ENCODE peak calls at places on chromosomes 3 and 15, in nine cellular contexts. P is HFF-Myc, W is transverse colon, I is fibroblast of mammary gland, V is kidney, A is HCT116, N is OCI-LY7, C is upper lobe of left lung, R is left ventricle myocardium inferior. F is an unnamed sample.

GRCh38 chr3:31724144-31724543 is 191.4 kb downstream of the STT3B start:
- DNase-seq in P (no peak), W (no peak), I (no peak), V (no peak), A (no peak), N (no peak), C (no peak), R (no peak), F (no peak)

GRCh38 chr3:10503217-10503796 is 2.1 kb downstream of the ATP2B2 start:
- DNase-seq in P (no peak), W (no peak), I (no peak), V (no peak), A (no peak), N (no peak), C (no peak), R (no peak), F (no peak)

GRCh38 chr3:148081926-148082325 is 615.8 kb upstream of the AGTR1 start:
- DNase-seq in P (no peak), W (no peak), I (no peak), V (no peak), A (no peak), N (no peak), C (no peak), R (no peak), F (no peak)

GRCh38 chr15:40550381-40551037 is 14.3 kb downstream of the CCDC32 start:
- DNase-seq in P (no peak), W (no peak), I (no peak), V (no peak), A (no peak), N (peak; percentile 64), C (no peak), R (no peak), F (no peak)

GRCh38 chr3:13177641-13178040 is 104.4 kb upstream of the IQSEC1 start:
- DNase-seq in P (no peak), W (no peak), I (no peak), V (no peak), A (no peak), N (no peak), C (no peak), R (no peak), F (no peak)

GRCh38 chr15:70356062-70356860 is 258.5 kb upstream of the TLE3 start:
- DNase-seq in P (no peak), W (no peak), I (no peak), V (no peak), A (no peak), N (no peak), C (no peak), R (no peak), F (no peak)

GRCh38 chr15:48307586-48307985 is 23.6 kb upstream of the DUT start:
- DNase-seq in P (no peak), W (no peak), I (peak; percentile 3), V (no peak), A (no peak), N (no peak), C (no peak), R (no peak), F (no peak)

GRCh38 chr3:54966979-54967378 is 39.1 kb upstream of the LRTM1 start:
- DNase-seq in P (no peak), W (no peak), I (no peak), V (no peak), A (no peak), N (no peak), C (no peak), R (no peak), F (no peak)

GRCh38 chr3:43191116-43191515 is 85.2 kb upstream of the POMGNT2 start:
- DNase-seq in P (no peak), W (no peak), I (no peak), V (no peak), A (no peak), N (no peak), C (no peak), R (no peak), F (no peak)

GRCh38 chr15:38438031-38438986 is 15.6 kb upstream of the FAM98B start:
- DNase-seq in P (no peak), W (no peak), I (no peak), V (no peak), A (no peak), N (no peak), C (no peak), R (no peak), F (no peak)

GRCh38 chr3:104458657-104459056 is 908.1 kb upstream of the ALCAM start:
- DNase-seq in P (no peak), W (no peak), I (no peak), V (no peak), A (no peak), N (no peak), C (no peak), R (no peak), F (no peak)

GRCh38 chr3:122074621-122075265 is 19.6 kb downstream of the CD86 start:
- DNase-seq in P (no peak), W (peak; percentile 34), I (peak; percentile 85), V (peak; percentile 74), A (no peak), N (peak; percentile 64), C (no peak), R (peak; percentile 50), F (no peak)

DNA sequence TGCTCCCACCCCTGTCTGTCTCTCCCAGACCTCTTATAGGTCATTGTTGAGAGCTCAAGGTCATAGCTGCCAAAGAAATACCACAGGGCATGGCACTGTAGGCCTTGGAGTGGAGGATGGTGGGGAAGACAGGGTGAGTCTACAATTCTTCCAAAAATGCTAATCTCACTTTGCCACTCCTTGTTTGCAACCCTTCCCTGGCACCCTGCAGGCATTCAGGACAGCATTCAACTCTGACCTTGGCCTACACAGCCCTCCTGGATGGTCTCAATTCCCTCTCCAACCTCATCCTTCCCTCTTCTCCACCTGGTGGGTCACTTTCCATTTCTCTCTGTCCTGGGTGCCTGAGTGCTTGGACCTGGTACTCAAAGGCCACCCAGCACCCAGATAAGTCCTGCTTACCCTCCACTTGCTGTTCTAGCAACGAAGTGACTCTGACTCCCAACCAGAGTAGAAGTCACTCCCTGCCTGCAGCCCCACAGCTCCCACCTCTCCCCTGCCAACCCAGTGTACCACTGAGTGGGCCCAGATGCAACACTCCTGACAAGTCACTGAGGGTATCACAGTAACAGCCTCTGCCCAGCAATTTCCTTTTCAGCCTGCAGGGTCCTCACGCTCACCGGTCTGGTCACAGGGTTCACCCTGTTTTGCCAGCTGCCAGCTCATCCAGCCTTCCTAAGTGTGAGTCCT is 36.6 kb downstream of the AMOTL2 start:
- DNase-seq in P (no peak), W (no peak), I (no peak), V (no peak), A (no peak), N (no peak), C (no peak), R (no peak), F (no peak)
- TF ChIP-seq CTCF in P (no peak), W (no peak), I (no peak), V (no peak), A (no peak), N (no peak), C (no peak), R (no peak), F (no peak)

GRCh38 chr3:169562988-169563774 is 100.3 kb downstream of the MECOM start:
- DNase-seq in P (no peak), W (no peak), I (no peak), V (no peak), A (no peak), N (no peak), C (no peak), R (no peak), F (no peak)

GRCh38 chr3:169563775-169564059 is 99.8 kb downstream of the MECOM start:
- DNase-seq in P (no peak), W (no peak), I (no peak), V (no peak), A (no peak), N (no peak), C (no peak), R (no peak), F (no peak)

GRCh38 chr3:169564883-169565282 is 98.6 kb downstream of the MECOM start:
- DNase-seq in P (no peak), W (no peak), I (no peak), V (no peak), A (no peak), N (peak; percentile 5), C (no peak), R (no peak), F (no peak)
- TF ChIP-seq CTCF in P (peak; percentile 23), W (no peak), I (no peak), V (no peak), A (peak; percentile 41), N (peak; percentile 60), C (peak; percentile 7), R (peak; percentile 15), F (peak; percentile 39)

GRCh38 chr3:179067839-179068238 is 3.8 kb downstream of the ZMAT3 start:
- DNase-seq in P (no peak), W (no peak), I (no peak), V (no peak), A (no peak), N (no peak), C (no peak), R (no peak), F (no peak)

GRCh38 chr3:179069762-179070390 is 1.7 kb downstream of the ZMAT3 start:
- DNase-seq in P (no peak), W (no peak), I (peak; percentile 61), V (no peak), A (no peak), N (no peak), C (no peak), R (no peak), F (no peak)

GRCh38 chr3:179071161-179071568 is 444 bp downstream of the ZMAT3 start:
- DNase-seq in P (no peak), W (peak; percentile 30), I (peak; percentile 36), V (no peak), A (no peak), N (peak; percentile 59), C (no peak), R (no peak), F (peak; percentile 21)

GRCh38 chr3:179067291-179067690 is 4.3 kb downstream of the ZMAT3 start:
- DNase-seq in P (no peak), W (no peak), I (no peak), V (no peak), A (no peak), N (no peak), C (no peak), R (no peak), F (no peak)

DNA sequence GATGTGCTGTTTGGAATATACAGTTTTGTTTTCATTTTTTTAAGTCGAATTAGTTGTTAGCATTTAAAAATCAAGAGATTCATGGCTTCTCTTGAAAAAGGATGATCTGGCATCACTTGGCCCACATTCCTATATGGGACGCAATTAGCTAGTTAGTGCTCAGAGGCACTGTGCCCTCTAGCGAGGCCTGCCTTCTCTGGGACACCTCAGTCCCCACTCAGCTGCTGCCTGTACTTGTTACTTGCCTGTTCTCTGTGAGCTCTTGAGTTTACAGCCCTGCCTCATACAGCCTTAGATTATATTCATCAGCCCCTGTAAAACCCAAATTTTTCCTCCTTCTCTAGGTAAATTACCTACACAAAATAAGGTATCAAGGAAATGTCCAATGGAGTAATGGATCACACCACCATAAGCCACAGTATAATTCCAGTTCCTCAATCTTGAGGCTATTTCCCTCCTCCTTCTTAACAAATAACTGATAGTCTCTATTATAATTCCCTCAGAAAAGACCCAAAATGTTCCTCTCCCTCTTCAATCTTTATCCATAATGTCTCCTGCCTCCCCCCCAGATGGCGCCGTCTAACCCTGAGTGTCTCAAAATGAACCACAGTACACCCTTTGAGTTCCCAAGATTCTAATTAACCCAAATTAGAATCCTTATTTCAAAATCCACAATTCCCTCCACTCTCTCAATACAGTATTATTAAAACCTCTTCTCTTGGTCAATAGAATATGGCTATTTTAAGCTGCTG is 2.7 kb downstream of the ZMAT3 start:
- DNase-seq in P (no peak), W (peak; percentile 19), I (peak; percentile 47), V (no peak), A (no peak), N (peak; percentile 33), C (no peak), R (no peak), F (no peak)
- TF ChIP-seq CTCF in P (peak; percentile 48), W (no peak), I (peak; percentile 59), V (no peak), A (peak; percentile 61), N (peak; percentile 82), C (no peak), R (no peak), F (peak; percentile 36)

GRCh38 chr3:60085649-60086048 is 1035.8 kb upstream of the CFAP20DC start:
- DNase-seq in P (no peak), W (no peak), I (no peak), V (no peak), A (no peak), N (no peak), C (no peak), R (no peak), F (no peak)
- TF ChIP-seq CTCF in P (no peak), W (no peak), I (no peak), V (no peak), A (no peak), N (no peak), C (no peak), R (no peak), F (no peak)